ENCODE peak calls at places on chromosome 20, in five cellular contexts. Q is pancreas, D is GM10248, O is fibroblast of villous mesenchyme, E is AG08395. Z is an unnamed sample.

GRCh38 chr20:35564905-35565304 is 23.0 kb downstream of the ERGIC3 start:
- DNase-seq in E (no peak), Q (no peak), O (no peak), D (no peak), Z (no peak)

GRCh38 chr20:34185766-34186620 is 55.2 kb upstream of the ASIP start:
- DNase-seq in Q (no peak), E (peak), D (no peak), O (peak), Z (no peak)

GRCh38 chr20:15045246-15045645 is 707.8 kb upstream of the FLRT3 start:
- DNase-seq in Q (no peak), D (no peak), E (peak), O (peak), Z (no peak)

GRCh38 chr20:50338479-50339195 is 148.0 kb downstream of the CEBPB start:
- DNase-seq in E (peak), O (peak), Q (no peak), D (peak), Z (peak)

GRCh38 chr20:44990957-44991356 is 24.6 kb downstream of the STK4 start:
- DNase-seq in D (no peak), Q (no peak), O (peak), E (peak), Z (no peak)

GRCh38 chr20:36779656-36780025 is 6.1 kb upstream of the DSN1 start:
- DNase-seq in D (no peak), O (no peak), Q (no peak), E (no peak), Z (no peak)

GRCh38 chr20:57469418-57470211 is 55.3 kb downstream of the CTCFL start:
- DNase-seq in E (no peak), Q (no peak), D (no peak), O (no peak), Z (no peak)

GRCh38 chr20:51639206-51639832 is 96.8 kb upstream of the NFATC2 start:
- DNase-seq in D (peak), E (peak), Q (peak), O (peak), Z (no peak)

GRCh38 chr20:9483131-9483530 is 31.3 kb upstream of the LAMP5 start:
- DNase-seq in O (no peak), Q (no peak), E (no peak), D (no peak), Z (no peak)

GRCh38 chr20:59008715-59009336 is 1.8 kb upstream of the CTSZ start:
- DNase-seq in D (no peak), O (no peak), Q (no peak), E (no peak), Z (no peak)

GRCh38 chr20:25541676-25542075 is 43.7 kb downstream of the NINL start:
- DNase-seq in Q (no peak), D (no peak), O (peak), E (peak), Z (no peak)

GRCh38 chr20:10611357-10611756 is 62.4 kb downstream of the JAG1 start:
- DNase-seq in Q (peak), E (peak), O (peak), D (peak), Z (no peak)

GRCh38 chr20:41551011-41551705 is 67.0 kb downstream of the CHD6 start:
- DNase-seq in E (no peak), Q (no peak), D (peak), O (no peak), Z (no peak)

GRCh38 chr20:64239449-64240242 is 15.9 kb upstream of the PCMTD2 start:
- DNase-seq in Q (no peak), O (no peak), D (no peak), E (no peak), Z (no peak)

GRCh38 chr20:49100934-49101333 is 54.8 kb downstream of the CSE1L start:
- DNase-seq in D (no peak), E (no peak), O (peak), Q (no peak), Z (no peak)

GRCh38 chr20:25287631-25288290 is 39.9 kb downstream of the PYGB start:
- DNase-seq in D (no peak), O (no peak), Q (peak), E (no peak), Z (no peak)

GRCh38 chr20:44069203-44069931 is 117.6 kb downstream of the JPH2 start:
- DNase-seq in E (no peak), D (peak), Q (no peak), O (no peak), Z (peak)

GRCh38 chr20:44961868-44962267 is 1.7 kb upstream of the TOMM34 start:
- DNase-seq in O (peak), Q (no peak), E (peak), D (no peak), Z (no peak)

GRCh38 chr20:45405566-45406259 is 2.4 kb upstream of the DBNDD2 start:
- DNase-seq in D (peak), E (peak), Q (no peak), O (peak), Z (no peak)

GRCh38 chr20:2093200-2093781 is 8.3 kb upstream of the STK35 start:
- DNase-seq in O (no peak), Q (no peak), D (peak), E (no peak), Z (no peak)

GRCh38 chr20:20547221-20547875 is 165.1 kb downstream of the RALGAPA2 start:
- DNase-seq in D (no peak), O (peak), E (no peak), Q (no peak), Z (no peak)

GRCh38 chr20:45157977-45158376 is 16.7 kb upstream of the PI3 start:
- DNase-seq in E (peak), D (no peak), Q (peak), O (peak), Z (no peak)

GRCh38 chr20:23161968-23162696 is 76.0 kb upstream of the CD93 start:
- DNase-seq in O (peak), D (no peak), Q (peak), E (no peak), Z (no peak)

GRCh38 chr20:768426-768978 is at the start of gene SLC52A3:
- DNase-seq in O (no peak), Q (peak), D (no peak), E (no peak), Z (no peak)

GRCh38 chr20:2539341-2539740 is 3.0 kb downstream of the TMC2 start:
- DNase-seq in D (no peak), E (no peak), Q (no peak), O (no peak), Z (no peak)

Z was measured in GM12878.